ENCODE peak calls at places on chromosomes 4 and X, in six cellular contexts. One of them, this sample, is unnamed. For H3K36me3, the result is how much of the 10 kb centered on the place peaks cover.

GRCh38 chr4:137390707-137391106 is 141.6 kb downstream of the PCDH18 start:
- DNase-seq in ovary: no peak
- DNase-seq in endodermal cell: no peak
- DNase-seq in Caco-2: no peak
- DNase-seq in suprapubic skin: no peak
- DNase-seq in brain microvascular endothelial cell: no peak
- DNase-seq in this sample: no peak

GRCh38 chrX:149470960-149471359 is 34.1 kb downstream of the IDS start:
- DNase-seq in ovary: peak
- DNase-seq in endodermal cell: peak
- DNase-seq in Caco-2: peak
- DNase-seq in suprapubic skin: peak
- DNase-seq in brain microvascular endothelial cell: peak
- DNase-seq in this sample: peak

GRCh38 chr4:5050520-5050955 is 742 bp upstream of the STK32B start:
- DNase-seq in ovary: peak
- DNase-seq in endodermal cell: peak
- DNase-seq in Caco-2: peak
- DNase-seq in suprapubic skin: peak
- DNase-seq in brain microvascular endothelial cell: peak
- DNase-seq in this sample: peak

GRCh38 chr4:150491132-150492049 is 90.6 kb upstream of the MAB21L2 start:
- DNase-seq in ovary: no peak
- DNase-seq in endodermal cell: no peak
- DNase-seq in Caco-2: no peak
- DNase-seq in suprapubic skin: no peak
- DNase-seq in brain microvascular endothelial cell: no peak
- DNase-seq in this sample: no peak

GRCh38 chr4:2263701-2264321 is 1.9 kb upstream of the MXD4 start:
- DNase-seq in ovary: peak
- DNase-seq in endodermal cell: no peak
- DNase-seq in Caco-2: no peak
- DNase-seq in suprapubic skin: no peak
- DNase-seq in brain microvascular endothelial cell: no peak
- DNase-seq in this sample: peak

GRCh38 chr4:165489786-165490185 is 111.0 kb downstream of the CPE start:
- DNase-seq in ovary: no peak
- DNase-seq in endodermal cell: no peak
- DNase-seq in Caco-2: no peak
- DNase-seq in suprapubic skin: no peak
- DNase-seq in brain microvascular endothelial cell: no peak
- DNase-seq in this sample: no peak

GRCh38 chr4:74546020-74546419 is 101.1 kb downstream of the AREG start:
- DNase-seq in ovary: no peak
- DNase-seq in endodermal cell: no peak
- DNase-seq in Caco-2: no peak
- DNase-seq in suprapubic skin: no peak
- DNase-seq in brain microvascular endothelial cell: no peak
- DNase-seq in this sample: no peak

GRCh38 chr4:146335763-146336412 is 121.5 kb downstream of the REELD1 start:
- DNase-seq in ovary: no peak
- DNase-seq in endodermal cell: no peak
- DNase-seq in Caco-2: no peak
- DNase-seq in suprapubic skin: no peak
- DNase-seq in brain microvascular endothelial cell: no peak
- DNase-seq in this sample: no peak

GRCh38 chrX:13270360-13270759 is 49.5 kb downstream of the ATXN3L start:
- DNase-seq in ovary: no peak
- DNase-seq in endodermal cell: no peak
- DNase-seq in Caco-2: no peak
- DNase-seq in suprapubic skin: no peak
- DNase-seq in brain microvascular endothelial cell: no peak
- DNase-seq in this sample: no peak

GRCh38 chrX:15468036-15468435 is 25.1 kb downstream of the PIR start:
- DNase-seq in ovary: no peak
- DNase-seq in endodermal cell: peak
- DNase-seq in Caco-2: peak
- DNase-seq in suprapubic skin: no peak
- DNase-seq in brain microvascular endothelial cell: peak
- DNase-seq in this sample: peak

GRCh38 chrX:72301781-72302180 is 3.9 kb downstream of the CITED1 start:
- DNase-seq in ovary: no peak
- DNase-seq in endodermal cell: no peak
- DNase-seq in Caco-2: no peak
- DNase-seq in suprapubic skin: no peak
- DNase-seq in brain microvascular endothelial cell: no peak
- DNase-seq in this sample: peak

GRCh38 chr4:168335621-168336020 is 17.1 kb upstream of the DDX60 start:
- DNase-seq in ovary: no peak
- DNase-seq in endodermal cell: no peak
- DNase-seq in Caco-2: no peak
- DNase-seq in suprapubic skin: no peak
- DNase-seq in brain microvascular endothelial cell: peak
- DNase-seq in this sample: no peak

GRCh38 chrX:3142259-3143042 is 101.2 kb downstream of the ARSF start:
- DNase-seq in ovary: no peak
- DNase-seq in endodermal cell: no peak
- DNase-seq in Caco-2: no peak
- DNase-seq in suprapubic skin: no peak
- DNase-seq in brain microvascular endothelial cell: no peak
- DNase-seq in this sample: no peak

GRCh38 chrX:132532955-132533354 is 44.1 kb upstream of the MBNL3 start:
- DNase-seq in ovary: no peak
- DNase-seq in endodermal cell: no peak
- DNase-seq in Caco-2: no peak
- DNase-seq in suprapubic skin: no peak
- DNase-seq in brain microvascular endothelial cell: peak
- DNase-seq in this sample: no peak

GRCh38 chr4:177313263-177313662 is 3.6 kb downstream of the NEIL3 start:
- DNase-seq in ovary: no peak
- DNase-seq in endodermal cell: no peak
- DNase-seq in Caco-2: no peak
- DNase-seq in suprapubic skin: no peak
- DNase-seq in brain microvascular endothelial cell: no peak
- DNase-seq in this sample: no peak

GRCh38 chr4:154622598-154622997 is 10.1 kb upstream of the FGG start:
- DNase-seq in ovary: no peak
- DNase-seq in endodermal cell: no peak
- DNase-seq in Caco-2: peak
- DNase-seq in suprapubic skin: no peak
- DNase-seq in brain microvascular endothelial cell: peak
- DNase-seq in this sample: no peak

GRCh38 chr4:67048530-67048929 is 496.8 kb downstream of the CENPC start:
- DNase-seq in ovary: no peak
- DNase-seq in endodermal cell: no peak
- DNase-seq in Caco-2: no peak
- DNase-seq in suprapubic skin: no peak
- DNase-seq in brain microvascular endothelial cell: no peak
- DNase-seq in this sample: no peak

GRCh38 chrX:44997282-44997813 is 124.4 kb downstream of the KDM6A start:
- DNase-seq in ovary: no peak
- DNase-seq in endodermal cell: no peak
- DNase-seq in Caco-2: no peak
- DNase-seq in suprapubic skin: no peak
- DNase-seq in brain microvascular endothelial cell: no peak
- DNase-seq in this sample: no peak

GRCh38 chrX:8067754-8068469 is 103.2 kb downstream of the VCX2 start:
- DNase-seq in ovary: no peak
- DNase-seq in endodermal cell: no peak
- DNase-seq in Caco-2: no peak
- DNase-seq in suprapubic skin: no peak
- DNase-seq in brain microvascular endothelial cell: no peak
- DNase-seq in this sample: no peak

GRCh38 chr4:26050671-26051070 is 136.7 kb downstream of the SMIM20 start:
- DNase-seq in ovary: no peak
- DNase-seq in endodermal cell: no peak
- DNase-seq in Caco-2: no peak
- DNase-seq in suprapubic skin: no peak
- DNase-seq in brain microvascular endothelial cell: no peak
- DNase-seq in this sample: no peak

GRCh38 chr4:17701146-17701859 is 80.1 kb downstream of the FAM184B start:
- DNase-seq in ovary: no peak
- DNase-seq in endodermal cell: no peak
- DNase-seq in Caco-2: no peak
- DNase-seq in suprapubic skin: no peak
- DNase-seq in brain microvascular endothelial cell: no peak
- DNase-seq in this sample: no peak

GRCh38 chr4:99816611-99817309 is at the start of gene DAPP1:
- DNase-seq in ovary: no peak
- DNase-seq in endodermal cell: peak
- DNase-seq in Caco-2: no peak
- DNase-seq in suprapubic skin: peak
- DNase-seq in brain microvascular endothelial cell: no peak
- DNase-seq in this sample: no peak

GRCh38 chrX:13897571-13897970 is 80.7 kb upstream of the GPM6B start:
- DNase-seq in ovary: no peak
- DNase-seq in endodermal cell: no peak
- DNase-seq in Caco-2: no peak
- DNase-seq in suprapubic skin: no peak
- DNase-seq in brain microvascular endothelial cell: no peak
- DNase-seq in this sample: no peak

GRCh38 chrX:68415289-68415688 is 18.0 kb downstream of the OPHN1 start:
- DNase-seq in ovary: no peak
- DNase-seq in endodermal cell: no peak
- DNase-seq in Caco-2: no peak
- DNase-seq in suprapubic skin: no peak
- DNase-seq in brain microvascular endothelial cell: peak
- DNase-seq in this sample: no peak

DNA sequence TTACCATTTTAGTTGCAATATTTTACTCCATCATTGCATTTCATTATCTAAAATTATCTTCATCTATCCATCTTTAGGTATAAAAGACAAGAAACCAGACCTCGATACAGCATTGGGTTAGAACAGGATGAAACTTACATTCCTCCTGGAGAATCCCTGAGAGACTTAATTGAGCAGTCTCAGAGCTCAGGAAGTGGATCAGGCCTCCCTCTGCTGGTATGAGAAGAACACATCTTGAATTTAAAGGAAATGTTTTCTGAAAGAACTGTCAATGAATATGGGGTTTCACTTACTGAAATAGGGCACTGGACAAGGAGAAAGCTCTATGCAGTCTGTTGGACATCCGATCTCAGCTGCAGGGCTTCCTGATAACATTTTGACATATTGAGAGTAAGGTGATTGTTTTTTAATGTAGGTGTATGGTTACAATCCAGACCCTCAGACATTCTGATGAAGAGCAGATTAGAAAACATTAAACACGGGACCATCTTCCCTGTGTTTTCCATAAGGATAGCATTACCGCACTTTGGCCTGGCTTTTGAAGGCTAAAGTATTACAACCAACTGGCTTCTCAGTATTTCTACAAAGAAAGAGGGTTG is 367.2 kb downstream of the BMPR1B start:
- DNase-seq in ovary: no peak
- DNase-seq in endodermal cell: peak
- DNase-seq in Caco-2: peak
- DNase-seq in suprapubic skin: no peak
- DNase-seq in brain microvascular endothelial cell: peak
- DNase-seq in this sample: no peak
- TF ChIP-seq CTCF in ovary: peak
- TF ChIP-seq CTCF in endodermal cell: peak
- TF ChIP-seq CTCF in Caco-2: peak
- TF ChIP-seq CTCF in suprapubic skin: no peak
- TF ChIP-seq CTCF in brain microvascular endothelial cell: peak
- TF ChIP-seq CTCF in this sample: peak

GRCh38 chr4:153291562-153291961 is 52.9 kb upstream of the MND1 start:
- DNase-seq in ovary: no peak
- DNase-seq in endodermal cell: no peak
- DNase-seq in Caco-2: no peak
- DNase-seq in suprapubic skin: no peak
- DNase-seq in brain microvascular endothelial cell: no peak
- DNase-seq in this sample: no peak

GRCh38 chr4:153293675-153294057 is 50.8 kb upstream of the MND1 start:
- DNase-seq in ovary: no peak
- DNase-seq in endodermal cell: no peak
- DNase-seq in Caco-2: no peak
- DNase-seq in suprapubic skin: no peak
- DNase-seq in brain microvascular endothelial cell: no peak
- DNase-seq in this sample: no peak

GRCh38 chr4:153294631-153295030 is 49.9 kb upstream of the MND1 start:
- DNase-seq in ovary: no peak
- DNase-seq in endodermal cell: no peak
- DNase-seq in Caco-2: no peak
- DNase-seq in suprapubic skin: no peak
- DNase-seq in brain microvascular endothelial cell: no peak
- DNase-seq in this sample: no peak

GRCh38 chr4:153295131-153295755 is 49.2 kb upstream of the MND1 start:
- DNase-seq in ovary: no peak
- DNase-seq in endodermal cell: no peak
- DNase-seq in Caco-2: no peak
- DNase-seq in suprapubic skin: no peak
- DNase-seq in brain microvascular endothelial cell: no peak
- DNase-seq in this sample: no peak

GRCh38 chr4:153292897-153293674 is 51.4 kb upstream of the MND1 start:
- DNase-seq in ovary: no peak
- DNase-seq in endodermal cell: no peak
- DNase-seq in Caco-2: no peak
- DNase-seq in suprapubic skin: no peak
- DNase-seq in brain microvascular endothelial cell: no peak
- DNase-seq in this sample: no peak
- H3K36me3 ChIP-seq in ovary: under half
- H3K36me3 ChIP-seq in endodermal cell: half or more
- H3K36me3 ChIP-seq in Caco-2: under half
- H3K36me3 ChIP-seq in suprapubic skin: under half
- H3K36me3 ChIP-seq in brain microvascular endothelial cell: under half
- H3K36me3 ChIP-seq in this sample: under half

GRCh38 chr4:53863163-53863562 is 201.2 kb downstream of the CHIC2 start:
- DNase-seq in ovary: peak
- DNase-seq in endodermal cell: no peak
- DNase-seq in Caco-2: no peak
- DNase-seq in suprapubic skin: no peak
- DNase-seq in brain microvascular endothelial cell: no peak
- DNase-seq in this sample: peak

GRCh38 chr4:53865031-53865430 is 199.4 kb downstream of the CHIC2 start:
- DNase-seq in ovary: no peak
- DNase-seq in endodermal cell: peak
- DNase-seq in Caco-2: no peak
- DNase-seq in suprapubic skin: no peak
- DNase-seq in brain microvascular endothelial cell: no peak
- DNase-seq in this sample: no peak

GRCh38 chr4:53863731-53864130 is 200.7 kb downstream of the CHIC2 start:
- DNase-seq in ovary: no peak
- DNase-seq in endodermal cell: no peak
- DNase-seq in Caco-2: no peak
- DNase-seq in suprapubic skin: no peak
- DNase-seq in brain microvascular endothelial cell: no peak
- DNase-seq in this sample: no peak

GRCh38 chr4:53859305-53859704 is 205.1 kb downstream of the CHIC2 start:
- DNase-seq in ovary: no peak
- DNase-seq in endodermal cell: no peak
- DNase-seq in Caco-2: no peak
- DNase-seq in suprapubic skin: no peak
- DNase-seq in brain microvascular endothelial cell: no peak
- DNase-seq in this sample: no peak

GRCh38 chr4:53861856-53862610 is 202.4 kb downstream of the CHIC2 start:
- DNase-seq in ovary: no peak
- DNase-seq in endodermal cell: no peak
- DNase-seq in Caco-2: no peak
- DNase-seq in suprapubic skin: no peak
- DNase-seq in brain microvascular endothelial cell: peak
- DNase-seq in this sample: peak
- H3K4me3 ChIP-seq in ovary: no peak
- H3K4me3 ChIP-seq in endodermal cell: no peak
- H3K4me3 ChIP-seq in Caco-2: no peak
- H3K4me3 ChIP-seq in suprapubic skin: no peak
- H3K4me3 ChIP-seq in brain microvascular endothelial cell: no peak
- H3K4me3 ChIP-seq in this sample: no peak

GRCh38 chr4:174993916-174994315 is 75.8 kb downstream of the ADAM29 start:
- DNase-seq in ovary: no peak
- DNase-seq in endodermal cell: no peak
- DNase-seq in Caco-2: no peak
- DNase-seq in suprapubic skin: no peak
- DNase-seq in brain microvascular endothelial cell: no peak
- DNase-seq in this sample: no peak
- TF ChIP-seq CTCF in ovary: no peak
- TF ChIP-seq CTCF in endodermal cell: no peak
- TF ChIP-seq CTCF in Caco-2: no peak
- TF ChIP-seq CTCF in suprapubic skin: no peak
- TF ChIP-seq CTCF in brain microvascular endothelial cell: no peak
- TF ChIP-seq CTCF in this sample: no peak

This sample was measured in osteoblast.